ENCODE peak calls at places on chromosomes 11 and 22, in ten cellular contexts. One of them, this sample, is unnamed.

GRCh38 chr11:134258577-134258976 is 5.2 kb downstream of the ACAD8 start:
- DNase-seq in activated CD4-positive, CD25-positive, alpha-beta regulatory T cell treated with anti-CD3 and anti-CD28 coated beads, Interleukin-2, amount 50 U/mL, for 72 hours: no peak
- DNase-seq in NCI-H345: no peak
- DNase-seq in NCI-H460: no peak
- DNase-seq in Ammon's horn: no peak
- DNase-seq in NCI-H1417: no peak
- DNase-seq in stimulated activated CD8-positive, alpha-beta memory T cell treated with anti-CD3 and anti-CD28 coated beads, Interleukin-15, amount 100 ng/mL, for 48 hours: no peak
- DNase-seq in CD8-positive, alpha-beta memory T cell: no peak
- DNase-seq in bronchial epithelial cell: no peak
- DNase-seq in SW 1271: no peak
- DNase-seq in this sample: no peak

GRCh38 chr11:27468643-27469332 is 3.8 kb downstream of the LGR4 start:
- DNase-seq in activated CD4-positive, CD25-positive, alpha-beta regulatory T cell treated with anti-CD3 and anti-CD28 coated beads, Interleukin-2, amount 50 U/mL, for 72 hours: no peak
- DNase-seq in NCI-H345: no peak
- DNase-seq in NCI-H460: no peak
- DNase-seq in Ammon's horn: no peak
- DNase-seq in NCI-H1417: no peak
- DNase-seq in stimulated activated CD8-positive, alpha-beta memory T cell treated with anti-CD3 and anti-CD28 coated beads, Interleukin-15, amount 100 ng/mL, for 48 hours: no peak
- DNase-seq in CD8-positive, alpha-beta memory T cell: no peak
- DNase-seq in bronchial epithelial cell: peak; percentile 97
- DNase-seq in SW 1271: no peak
- DNase-seq in this sample: no peak

GRCh38 chr11:49995559-49995958 is 13.2 kb upstream of the OR4C12 start:
- DNase-seq in activated CD4-positive, CD25-positive, alpha-beta regulatory T cell treated with anti-CD3 and anti-CD28 coated beads, Interleukin-2, amount 50 U/mL, for 72 hours: no peak
- DNase-seq in NCI-H345: peak; percentile 55
- DNase-seq in NCI-H460: peak; percentile 52
- DNase-seq in Ammon's horn: peak; percentile 75
- DNase-seq in NCI-H1417: no peak
- DNase-seq in stimulated activated CD8-positive, alpha-beta memory T cell treated with anti-CD3 and anti-CD28 coated beads, Interleukin-15, amount 100 ng/mL, for 48 hours: no peak
- DNase-seq in CD8-positive, alpha-beta memory T cell: no peak
- DNase-seq in bronchial epithelial cell: peak; percentile 44
- DNase-seq in SW 1271: peak; percentile 53
- DNase-seq in this sample: no peak

GRCh38 chr11:73004088-73004487 is 138.0 kb downstream of the FCHSD2 start:
- DNase-seq in activated CD4-positive, CD25-positive, alpha-beta regulatory T cell treated with anti-CD3 and anti-CD28 coated beads, Interleukin-2, amount 50 U/mL, for 72 hours: no peak
- DNase-seq in NCI-H345: no peak
- DNase-seq in NCI-H460: no peak
- DNase-seq in Ammon's horn: no peak
- DNase-seq in NCI-H1417: no peak
- DNase-seq in stimulated activated CD8-positive, alpha-beta memory T cell treated with anti-CD3 and anti-CD28 coated beads, Interleukin-15, amount 100 ng/mL, for 48 hours: no peak
- DNase-seq in CD8-positive, alpha-beta memory T cell: no peak
- DNase-seq in bronchial epithelial cell: no peak
- DNase-seq in SW 1271: no peak
- DNase-seq in this sample: no peak

GRCh38 chr22:31929126-31929928 is 15.0 kb upstream of the YWHAH start:
- DNase-seq in activated CD4-positive, CD25-positive, alpha-beta regulatory T cell treated with anti-CD3 and anti-CD28 coated beads, Interleukin-2, amount 50 U/mL, for 72 hours: no peak
- DNase-seq in NCI-H345: no peak
- DNase-seq in NCI-H460: no peak
- DNase-seq in Ammon's horn: no peak
- DNase-seq in NCI-H1417: no peak
- DNase-seq in stimulated activated CD8-positive, alpha-beta memory T cell treated with anti-CD3 and anti-CD28 coated beads, Interleukin-15, amount 100 ng/mL, for 48 hours: no peak
- DNase-seq in CD8-positive, alpha-beta memory T cell: no peak
- DNase-seq in bronchial epithelial cell: no peak
- DNase-seq in SW 1271: no peak
- DNase-seq in this sample: peak; percentile 30

GRCh38 chr11:26992031-26992541 is 1.8 kb upstream of the FIBIN start:
- DNase-seq in activated CD4-positive, CD25-positive, alpha-beta regulatory T cell treated with anti-CD3 and anti-CD28 coated beads, Interleukin-2, amount 50 U/mL, for 72 hours: no peak
- DNase-seq in NCI-H345: no peak
- DNase-seq in NCI-H460: no peak
- DNase-seq in Ammon's horn: no peak
- DNase-seq in NCI-H1417: no peak
- DNase-seq in stimulated activated CD8-positive, alpha-beta memory T cell treated with anti-CD3 and anti-CD28 coated beads, Interleukin-15, amount 100 ng/mL, for 48 hours: no peak
- DNase-seq in CD8-positive, alpha-beta memory T cell: no peak
- DNase-seq in bronchial epithelial cell: peak; percentile 96
- DNase-seq in SW 1271: no peak
- DNase-seq in this sample: no peak

GRCh38 chr22:23767673-23768548 is at the start of gene CHCHD10:
- DNase-seq in activated CD4-positive, CD25-positive, alpha-beta regulatory T cell treated with anti-CD3 and anti-CD28 coated beads, Interleukin-2, amount 50 U/mL, for 72 hours: peak; percentile 83
- DNase-seq in NCI-H345: peak; percentile 89
- DNase-seq in NCI-H460: no peak
- DNase-seq in Ammon's horn: peak; percentile 91
- DNase-seq in NCI-H1417: peak; percentile 71
- DNase-seq in stimulated activated CD8-positive, alpha-beta memory T cell treated with anti-CD3 and anti-CD28 coated beads, Interleukin-15, amount 100 ng/mL, for 48 hours: peak; percentile 71
- DNase-seq in CD8-positive, alpha-beta memory T cell: peak; percentile 78
- DNase-seq in bronchial epithelial cell: peak; percentile 19
- DNase-seq in SW 1271: no peak
- DNase-seq in this sample: peak; percentile 95

GRCh38 chr11:76591416-76591815 is 79.1 kb downstream of the LRRC32 start:
- DNase-seq in activated CD4-positive, CD25-positive, alpha-beta regulatory T cell treated with anti-CD3 and anti-CD28 coated beads, Interleukin-2, amount 50 U/mL, for 72 hours: no peak
- DNase-seq in NCI-H345: no peak
- DNase-seq in NCI-H460: no peak
- DNase-seq in Ammon's horn: no peak
- DNase-seq in NCI-H1417: no peak
- DNase-seq in stimulated activated CD8-positive, alpha-beta memory T cell treated with anti-CD3 and anti-CD28 coated beads, Interleukin-15, amount 100 ng/mL, for 48 hours: no peak
- DNase-seq in CD8-positive, alpha-beta memory T cell: no peak
- DNase-seq in bronchial epithelial cell: no peak
- DNase-seq in SW 1271: no peak
- DNase-seq in this sample: no peak

GRCh38 chr11:123328281-123328680 is 101.8 kb upstream of the GRAMD1B start:
- DNase-seq in activated CD4-positive, CD25-positive, alpha-beta regulatory T cell treated with anti-CD3 and anti-CD28 coated beads, Interleukin-2, amount 50 U/mL, for 72 hours: no peak
- DNase-seq in NCI-H345: no peak
- DNase-seq in NCI-H460: no peak
- DNase-seq in Ammon's horn: no peak
- DNase-seq in NCI-H1417: no peak
- DNase-seq in stimulated activated CD8-positive, alpha-beta memory T cell treated with anti-CD3 and anti-CD28 coated beads, Interleukin-15, amount 100 ng/mL, for 48 hours: no peak
- DNase-seq in CD8-positive, alpha-beta memory T cell: no peak
- DNase-seq in bronchial epithelial cell: no peak
- DNase-seq in SW 1271: no peak
- DNase-seq in this sample: no peak

GRCh38 chr11:43567396-43567975 is 113.1 kb upstream of the HSD17B12 start:
- DNase-seq in activated CD4-positive, CD25-positive, alpha-beta regulatory T cell treated with anti-CD3 and anti-CD28 coated beads, Interleukin-2, amount 50 U/mL, for 72 hours: no peak
- DNase-seq in NCI-H345: peak; percentile 48
- DNase-seq in NCI-H460: peak; percentile 37
- DNase-seq in Ammon's horn: peak; percentile 46
- DNase-seq in NCI-H1417: peak; percentile 58
- DNase-seq in stimulated activated CD8-positive, alpha-beta memory T cell treated with anti-CD3 and anti-CD28 coated beads, Interleukin-15, amount 100 ng/mL, for 48 hours: no peak
- DNase-seq in CD8-positive, alpha-beta memory T cell: no peak
- DNase-seq in bronchial epithelial cell: peak; percentile 50
- DNase-seq in SW 1271: no peak
- DNase-seq in this sample: no peak

GRCh38 chr11:1006762-1007161 is 29.8 kb downstream of the MUC6 start:
- DNase-seq in activated CD4-positive, CD25-positive, alpha-beta regulatory T cell treated with anti-CD3 and anti-CD28 coated beads, Interleukin-2, amount 50 U/mL, for 72 hours: no peak
- DNase-seq in NCI-H345: peak; percentile 81
- DNase-seq in NCI-H460: no peak
- DNase-seq in Ammon's horn: peak; percentile 48
- DNase-seq in NCI-H1417: peak; percentile 63
- DNase-seq in stimulated activated CD8-positive, alpha-beta memory T cell treated with anti-CD3 and anti-CD28 coated beads, Interleukin-15, amount 100 ng/mL, for 48 hours: no peak
- DNase-seq in CD8-positive, alpha-beta memory T cell: no peak
- DNase-seq in bronchial epithelial cell: no peak
- DNase-seq in SW 1271: no peak
- DNase-seq in this sample: no peak

GRCh38 chr11:62012451-62013265 is 45.2 kb upstream of the FTH1 start:
- DNase-seq in activated CD4-positive, CD25-positive, alpha-beta regulatory T cell treated with anti-CD3 and anti-CD28 coated beads, Interleukin-2, amount 50 U/mL, for 72 hours: no peak
- DNase-seq in NCI-H345: no peak
- DNase-seq in NCI-H460: no peak
- DNase-seq in Ammon's horn: no peak
- DNase-seq in NCI-H1417: no peak
- DNase-seq in stimulated activated CD8-positive, alpha-beta memory T cell treated with anti-CD3 and anti-CD28 coated beads, Interleukin-15, amount 100 ng/mL, for 48 hours: no peak
- DNase-seq in CD8-positive, alpha-beta memory T cell: no peak
- DNase-seq in bronchial epithelial cell: peak; percentile 51
- DNase-seq in SW 1271: no peak
- DNase-seq in this sample: peak; percentile 75

GRCh38 chr11:27697679-27698275 is 2.5 kb downstream of the BDNF start:
- DNase-seq in activated CD4-positive, CD25-positive, alpha-beta regulatory T cell treated with anti-CD3 and anti-CD28 coated beads, Interleukin-2, amount 50 U/mL, for 72 hours: no peak
- DNase-seq in NCI-H345: no peak
- DNase-seq in NCI-H460: no peak
- DNase-seq in Ammon's horn: no peak
- DNase-seq in NCI-H1417: no peak
- DNase-seq in stimulated activated CD8-positive, alpha-beta memory T cell treated with anti-CD3 and anti-CD28 coated beads, Interleukin-15, amount 100 ng/mL, for 48 hours: no peak
- DNase-seq in CD8-positive, alpha-beta memory T cell: no peak
- DNase-seq in bronchial epithelial cell: no peak
- DNase-seq in SW 1271: no peak
- DNase-seq in this sample: no peak

GRCh38 chr11:46743693-46744339 is 24.8 kb downstream of the F2 start:
- DNase-seq in activated CD4-positive, CD25-positive, alpha-beta regulatory T cell treated with anti-CD3 and anti-CD28 coated beads, Interleukin-2, amount 50 U/mL, for 72 hours: no peak
- DNase-seq in NCI-H345: peak; percentile 80
- DNase-seq in NCI-H460: no peak
- DNase-seq in Ammon's horn: no peak
- DNase-seq in NCI-H1417: no peak
- DNase-seq in stimulated activated CD8-positive, alpha-beta memory T cell treated with anti-CD3 and anti-CD28 coated beads, Interleukin-15, amount 100 ng/mL, for 48 hours: no peak
- DNase-seq in CD8-positive, alpha-beta memory T cell: no peak
- DNase-seq in bronchial epithelial cell: no peak
- DNase-seq in SW 1271: no peak
- DNase-seq in this sample: no peak

GRCh38 chr11:10407055-10407454 is 48.0 kb upstream of the AMPD3 start:
- DNase-seq in activated CD4-positive, CD25-positive, alpha-beta regulatory T cell treated with anti-CD3 and anti-CD28 coated beads, Interleukin-2, amount 50 U/mL, for 72 hours: no peak
- DNase-seq in NCI-H345: no peak
- DNase-seq in NCI-H460: peak; percentile 32
- DNase-seq in Ammon's horn: no peak
- DNase-seq in NCI-H1417: no peak
- DNase-seq in stimulated activated CD8-positive, alpha-beta memory T cell treated with anti-CD3 and anti-CD28 coated beads, Interleukin-15, amount 100 ng/mL, for 48 hours: no peak
- DNase-seq in CD8-positive, alpha-beta memory T cell: no peak
- DNase-seq in bronchial epithelial cell: peak; percentile 96
- DNase-seq in SW 1271: no peak
- DNase-seq in this sample: no peak

GRCh38 chr11:68441466-68442230 is 18.9 kb upstream of the PPP6R3 start:
- DNase-seq in activated CD4-positive, CD25-positive, alpha-beta regulatory T cell treated with anti-CD3 and anti-CD28 coated beads, Interleukin-2, amount 50 U/mL, for 72 hours: no peak
- DNase-seq in NCI-H345: peak; percentile 88
- DNase-seq in NCI-H460: no peak
- DNase-seq in Ammon's horn: no peak
- DNase-seq in NCI-H1417: peak; percentile 10
- DNase-seq in stimulated activated CD8-positive, alpha-beta memory T cell treated with anti-CD3 and anti-CD28 coated beads, Interleukin-15, amount 100 ng/mL, for 48 hours: no peak
- DNase-seq in CD8-positive, alpha-beta memory T cell: no peak
- DNase-seq in bronchial epithelial cell: no peak
- DNase-seq in SW 1271: no peak
- DNase-seq in this sample: no peak

GRCh38 chr22:47291565-47292495 is 529.4 kb downstream of the TBC1D22A start:
- DNase-seq in activated CD4-positive, CD25-positive, alpha-beta regulatory T cell treated with anti-CD3 and anti-CD28 coated beads, Interleukin-2, amount 50 U/mL, for 72 hours: no peak
- DNase-seq in NCI-H345: no peak
- DNase-seq in NCI-H460: no peak
- DNase-seq in Ammon's horn: no peak
- DNase-seq in NCI-H1417: no peak
- DNase-seq in stimulated activated CD8-positive, alpha-beta memory T cell treated with anti-CD3 and anti-CD28 coated beads, Interleukin-15, amount 100 ng/mL, for 48 hours: no peak
- DNase-seq in CD8-positive, alpha-beta memory T cell: no peak
- DNase-seq in bronchial epithelial cell: no peak
- DNase-seq in SW 1271: no peak
- DNase-seq in this sample: no peak

GRCh38 chr11:107804219-107804618 is 54.4 kb downstream of the SLC35F2 start:
- DNase-seq in activated CD4-positive, CD25-positive, alpha-beta regulatory T cell treated with anti-CD3 and anti-CD28 coated beads, Interleukin-2, amount 50 U/mL, for 72 hours: no peak
- DNase-seq in NCI-H345: no peak
- DNase-seq in NCI-H460: no peak
- DNase-seq in Ammon's horn: no peak
- DNase-seq in NCI-H1417: no peak
- DNase-seq in stimulated activated CD8-positive, alpha-beta memory T cell treated with anti-CD3 and anti-CD28 coated beads, Interleukin-15, amount 100 ng/mL, for 48 hours: no peak
- DNase-seq in CD8-positive, alpha-beta memory T cell: no peak
- DNase-seq in bronchial epithelial cell: no peak
- DNase-seq in SW 1271: no peak
- DNase-seq in this sample: no peak

GRCh38 chr11:108369064-108369463 is 98.3 kb downstream of the C11orf65 start:
- DNase-seq in activated CD4-positive, CD25-positive, alpha-beta regulatory T cell treated with anti-CD3 and anti-CD28 coated beads, Interleukin-2, amount 50 U/mL, for 72 hours: no peak
- DNase-seq in NCI-H345: no peak
- DNase-seq in NCI-H460: no peak
- DNase-seq in Ammon's horn: no peak
- DNase-seq in NCI-H1417: no peak
- DNase-seq in stimulated activated CD8-positive, alpha-beta memory T cell treated with anti-CD3 and anti-CD28 coated beads, Interleukin-15, amount 100 ng/mL, for 48 hours: no peak
- DNase-seq in CD8-positive, alpha-beta memory T cell: no peak
- DNase-seq in bronchial epithelial cell: no peak
- DNase-seq in SW 1271: no peak
- DNase-seq in this sample: no peak

GRCh38 chr22:50184004-50184461 is 1.7 kb upstream of the TRABD start:
- DNase-seq in activated CD4-positive, CD25-positive, alpha-beta regulatory T cell treated with anti-CD3 and anti-CD28 coated beads, Interleukin-2, amount 50 U/mL, for 72 hours: no peak
- DNase-seq in NCI-H345: no peak
- DNase-seq in NCI-H460: no peak
- DNase-seq in Ammon's horn: peak; percentile 68
- DNase-seq in NCI-H1417: no peak
- DNase-seq in stimulated activated CD8-positive, alpha-beta memory T cell treated with anti-CD3 and anti-CD28 coated beads, Interleukin-15, amount 100 ng/mL, for 48 hours: no peak
- DNase-seq in CD8-positive, alpha-beta memory T cell: no peak
- DNase-seq in bronchial epithelial cell: no peak
- DNase-seq in SW 1271: no peak
- DNase-seq in this sample: peak; percentile 93

GRCh38 chr11:30107899-30108298 is 91.1 kb upstream of the KCNA4 start:
- DNase-seq in activated CD4-positive, CD25-positive, alpha-beta regulatory T cell treated with anti-CD3 and anti-CD28 coated beads, Interleukin-2, amount 50 U/mL, for 72 hours: no peak
- DNase-seq in NCI-H345: no peak
- DNase-seq in NCI-H460: peak; percentile 85
- DNase-seq in Ammon's horn: peak; percentile 3
- DNase-seq in NCI-H1417: no peak
- DNase-seq in stimulated activated CD8-positive, alpha-beta memory T cell treated with anti-CD3 and anti-CD28 coated beads, Interleukin-15, amount 100 ng/mL, for 48 hours: no peak
- DNase-seq in CD8-positive, alpha-beta memory T cell: no peak
- DNase-seq in bronchial epithelial cell: peak; percentile 85
- DNase-seq in SW 1271: no peak
- DNase-seq in this sample: no peak

GRCh38 chr22:36156515-36157419 is 3.8 kb downstream of the APOL3 start:
- DNase-seq in activated CD4-positive, CD25-positive, alpha-beta regulatory T cell treated with anti-CD3 and anti-CD28 coated beads, Interleukin-2, amount 50 U/mL, for 72 hours: peak; percentile 74
- DNase-seq in NCI-H345: no peak
- DNase-seq in NCI-H460: peak; percentile 25
- DNase-seq in Ammon's horn: peak; percentile 79
- DNase-seq in NCI-H1417: no peak
- DNase-seq in stimulated activated CD8-positive, alpha-beta memory T cell treated with anti-CD3 and anti-CD28 coated beads, Interleukin-15, amount 100 ng/mL, for 48 hours: peak; percentile 58
- DNase-seq in CD8-positive, alpha-beta memory T cell: peak; percentile 72
- DNase-seq in bronchial epithelial cell: peak; percentile 52
- DNase-seq in SW 1271: no peak
- DNase-seq in this sample: peak; percentile 93

GRCh38 chr11:68214173-68215086 is 1.3 kb upstream of the KMT5B start:
- DNase-seq in activated CD4-positive, CD25-positive, alpha-beta regulatory T cell treated with anti-CD3 and anti-CD28 coated beads, Interleukin-2, amount 50 U/mL, for 72 hours: peak; percentile 49
- DNase-seq in NCI-H345: peak; percentile 21
- DNase-seq in NCI-H460: no peak
- DNase-seq in Ammon's horn: peak; percentile 17
- DNase-seq in NCI-H1417: no peak
- DNase-seq in stimulated activated CD8-positive, alpha-beta memory T cell treated with anti-CD3 and anti-CD28 coated beads, Interleukin-15, amount 100 ng/mL, for 48 hours: no peak
- DNase-seq in CD8-positive, alpha-beta memory T cell: peak; percentile 3
- DNase-seq in bronchial epithelial cell: no peak
- DNase-seq in SW 1271: no peak
- DNase-seq in this sample: peak; percentile 86

GRCh38 chr11:59283825-59284772 is 71.4 kb upstream of the MPEG1 start:
- DNase-seq in activated CD4-positive, CD25-positive, alpha-beta regulatory T cell treated with anti-CD3 and anti-CD28 coated beads, Interleukin-2, amount 50 U/mL, for 72 hours: no peak
- DNase-seq in NCI-H345: peak; percentile 34
- DNase-seq in NCI-H460: peak; percentile 31
- DNase-seq in Ammon's horn: peak; percentile 80
- DNase-seq in NCI-H1417: peak; percentile 37
- DNase-seq in stimulated activated CD8-positive, alpha-beta memory T cell treated with anti-CD3 and anti-CD28 coated beads, Interleukin-15, amount 100 ng/mL, for 48 hours: no peak
- DNase-seq in CD8-positive, alpha-beta memory T cell: peak; percentile 61
- DNase-seq in bronchial epithelial cell: peak; percentile 54
- DNase-seq in SW 1271: no peak
- DNase-seq in this sample: no peak

GRCh38 chr11:129190087-129190486 is 2.0 kb downstream of the ARHGAP32 start:
- DNase-seq in activated CD4-positive, CD25-positive, alpha-beta regulatory T cell treated with anti-CD3 and anti-CD28 coated beads, Interleukin-2, amount 50 U/mL, for 72 hours: no peak
- DNase-seq in NCI-H345: peak; percentile 8
- DNase-seq in NCI-H460: peak; percentile 24
- DNase-seq in Ammon's horn: no peak
- DNase-seq in NCI-H1417: no peak
- DNase-seq in stimulated activated CD8-positive, alpha-beta memory T cell treated with anti-CD3 and anti-CD28 coated beads, Interleukin-15, amount 100 ng/mL, for 48 hours: no peak
- DNase-seq in CD8-positive, alpha-beta memory T cell: no peak
- DNase-seq in bronchial epithelial cell: peak; percentile 69
- DNase-seq in SW 1271: no peak
- DNase-seq in this sample: no peak

GRCh38 chr22:19430890-19431541 is 517 bp downstream of the HIRA start:
- DNase-seq in activated CD4-positive, CD25-positive, alpha-beta regulatory T cell treated with anti-CD3 and anti-CD28 coated beads, Interleukin-2, amount 50 U/mL, for 72 hours: peak; percentile 56
- DNase-seq in NCI-H345: no peak
- DNase-seq in NCI-H460: no peak
- DNase-seq in Ammon's horn: no peak
- DNase-seq in NCI-H1417: peak; percentile 2
- DNase-seq in stimulated activated CD8-positive, alpha-beta memory T cell treated with anti-CD3 and anti-CD28 coated beads, Interleukin-15, amount 100 ng/mL, for 48 hours: no peak
- DNase-seq in CD8-positive, alpha-beta memory T cell: no peak
- DNase-seq in bronchial epithelial cell: peak; percentile 18
- DNase-seq in SW 1271: no peak
- DNase-seq in this sample: peak; percentile 85

GRCh38 chr11:123616505-123617198 is 37.8 kb downstream of the SCN3B start:
- DNase-seq in activated CD4-positive, CD25-positive, alpha-beta regulatory T cell treated with anti-CD3 and anti-CD28 coated beads, Interleukin-2, amount 50 U/mL, for 72 hours: no peak
- DNase-seq in NCI-H345: no peak
- DNase-seq in NCI-H460: no peak
- DNase-seq in Ammon's horn: peak; percentile 80
- DNase-seq in NCI-H1417: no peak
- DNase-seq in stimulated activated CD8-positive, alpha-beta memory T cell treated with anti-CD3 and anti-CD28 coated beads, Interleukin-15, amount 100 ng/mL, for 48 hours: no peak
- DNase-seq in CD8-positive, alpha-beta memory T cell: no peak
- DNase-seq in bronchial epithelial cell: peak; percentile 91
- DNase-seq in SW 1271: no peak
- DNase-seq in this sample: peak; percentile 84

GRCh38 chr11:15248749-15249148 is 134.0 kb downstream of the INSC start:
- DNase-seq in activated CD4-positive, CD25-positive, alpha-beta regulatory T cell treated with anti-CD3 and anti-CD28 coated beads, Interleukin-2, amount 50 U/mL, for 72 hours: no peak
- DNase-seq in NCI-H345: no peak
- DNase-seq in NCI-H460: no peak
- DNase-seq in Ammon's horn: no peak
- DNase-seq in NCI-H1417: no peak
- DNase-seq in stimulated activated CD8-positive, alpha-beta memory T cell treated with anti-CD3 and anti-CD28 coated beads, Interleukin-15, amount 100 ng/mL, for 48 hours: no peak
- DNase-seq in CD8-positive, alpha-beta memory T cell: no peak
- DNase-seq in bronchial epithelial cell: no peak
- DNase-seq in SW 1271: no peak
- DNase-seq in this sample: no peak

This sample was measured in kidney.